ENCODE peak calls at places on chromosomes 5 and 9, in nine cellular contexts. A is cardiac fibroblast, V is A549, M is uterus, W is NB4, Q is GM23338, E is AG10803, O is HCT116, L is kidney. B is an unnamed sample.

GRCh38 chr5:56534102-56534501 is 281.2 kb upstream of the MAP3K1 start:
- DNase-seq in A (no peak), V (peak; percentile 43), M (peak; percentile 49), W (no peak), Q (no peak), E (no peak), O (peak; percentile 24), L (peak; percentile 83), B (no peak)

GRCh38 chr5:6732634-6733410 is 19.6 kb downstream of the TENT4A start:
- DNase-seq in A (peak; percentile 81), V (no peak), M (no peak), W (no peak), Q (no peak), E (peak; percentile 68), O (no peak), L (peak; percentile 69), B (peak; percentile 67)

GRCh38 chr5:181167814-181168488 is 20.6 kb downstream of the OR2V2 start:
- DNase-seq in A (no peak), V (peak; percentile 70), M (no peak), W (peak; percentile 66), Q (peak; percentile 94), E (no peak), O (no peak), L (no peak), B (no peak)

GRCh38 chr9:94983552-94983951 is 257.1 kb downstream of the AOPEP start:
- DNase-seq in A (no peak), V (no peak), M (no peak), W (no peak), Q (no peak), E (no peak), O (no peak), L (no peak), B (no peak)

GRCh38 chr5:145429170-145429569 is 406.0 kb downstream of the PRELID2 start:
- DNase-seq in A (no peak), V (no peak), M (no peak), W (no peak), Q (no peak), E (no peak), O (no peak), L (no peak), B (peak; percentile 2)

GRCh38 chr5:97600486-97600885 is 417.4 kb upstream of the RIOK2 start:
- DNase-seq in A (peak; percentile 11), V (no peak), M (no peak), W (no peak), Q (no peak), E (peak; percentile 40), O (no peak), L (no peak), B (no peak)

GRCh38 chr5:80837679-80838078 is 122.5 kb upstream of the RASGRF2 start:
- DNase-seq in A (no peak), V (no peak), M (no peak), W (no peak), Q (no peak), E (no peak), O (no peak), L (no peak), B (no peak)

GRCh38 chr5:171820561-171820960 is 34.9 kb downstream of the SMIM23 start:
- DNase-seq in A (no peak), V (no peak), M (no peak), W (no peak), Q (no peak), E (no peak), O (no peak), L (no peak), B (no peak)

GRCh38 chr5:59485629-59486439 is 407.7 kb downstream of the PDE4D start:
- DNase-seq in A (peak; percentile 22), V (peak; percentile 64), M (no peak), W (no peak), Q (no peak), E (no peak), O (no peak), L (no peak), B (no peak)

DNA sequence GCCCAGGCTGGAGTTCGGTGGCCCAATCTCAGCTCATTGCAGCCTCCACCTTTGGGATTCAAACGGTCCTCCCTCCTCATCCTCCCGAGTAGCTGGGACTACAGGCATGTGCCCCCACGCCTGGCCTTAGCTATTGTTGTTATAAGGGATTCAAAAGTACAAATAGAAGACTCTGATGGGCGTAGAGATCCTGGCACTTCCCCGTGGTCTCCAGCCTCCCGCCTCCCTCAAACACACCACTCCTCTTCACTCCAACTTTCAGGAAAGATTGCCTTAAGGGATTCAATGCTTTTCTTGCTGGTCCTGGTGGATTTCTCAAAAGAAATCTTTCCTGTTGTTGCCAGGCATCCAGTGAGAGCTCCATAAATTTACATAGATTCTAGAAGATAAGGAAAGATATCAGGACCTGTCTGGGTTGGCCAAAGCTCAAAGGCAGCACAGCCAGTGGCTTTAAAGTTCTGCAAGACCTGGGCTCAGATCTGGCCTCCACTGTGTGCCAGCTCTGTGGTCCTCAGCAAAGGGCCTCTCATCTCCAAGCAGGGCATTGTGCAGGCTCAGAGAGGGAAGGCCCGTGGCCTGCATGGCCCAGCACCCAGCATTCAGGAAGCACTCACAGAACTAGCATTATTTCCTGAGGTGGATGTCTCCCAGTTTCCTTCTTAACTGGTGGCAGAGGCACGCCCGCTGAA is 1.1 kb downstream of the AIF1L start:
- DNase-seq in A (no peak), V (no peak), M (no peak), W (no peak), Q (no peak), E (no peak), O (no peak), L (no peak), B (no peak)
- H3K4me3 ChIP-seq in A (no peak overlapping the region), V (no peak overlapping the region), M (peak overlapping the region; percentile 13), W (no peak overlapping the region), Q (peak overlapping the region; percentile 85), E (no peak overlapping the region), O (peak overlapping the region; percentile 71), L (peak overlapping the region; percentile 68), B (no peak overlapping the region)

DNA sequence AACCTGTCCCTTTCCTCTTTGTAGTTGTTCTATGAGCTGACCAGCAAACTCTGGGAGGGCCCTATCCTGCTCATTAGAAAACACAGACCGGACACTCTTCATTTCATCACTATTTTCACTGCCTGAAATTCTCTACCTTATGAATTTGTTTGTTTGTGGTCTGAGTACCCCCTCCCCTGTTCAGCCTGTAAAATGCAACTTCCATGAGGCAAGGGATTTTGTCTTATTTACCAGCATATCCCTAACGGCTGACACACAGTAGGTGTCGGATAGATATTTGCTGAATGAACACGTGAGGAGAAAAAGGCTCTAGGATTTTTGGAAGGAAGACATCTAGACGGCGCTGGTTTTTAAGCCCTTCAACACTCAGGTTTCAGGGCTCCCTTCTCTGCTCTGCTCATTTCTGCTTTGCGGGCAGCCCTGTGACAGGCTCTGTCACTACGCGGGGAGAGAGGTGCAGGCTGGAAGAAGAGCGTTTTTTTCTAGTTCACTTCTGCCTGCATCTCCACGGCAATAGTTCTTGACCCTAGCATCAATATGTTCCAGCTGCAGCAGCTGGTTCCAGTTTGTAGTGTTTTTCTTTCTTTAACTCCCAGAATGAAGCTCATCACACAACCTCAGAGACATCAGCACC is 41.0 kb downstream of the KCNMB1 start:
- DNase-seq in A (peak; percentile 10), V (no peak), M (no peak), W (no peak), Q (no peak), E (peak; percentile 3), O (no peak), L (no peak), B (no peak)
- TF ChIP-seq CTCF in A (no peak), V (no peak), M (peak; percentile 38), W (peak; percentile 11), Q (peak; percentile 30), E (peak; percentile 17), O (no peak), L (peak; percentile 21), B (no peak)

DNA sequence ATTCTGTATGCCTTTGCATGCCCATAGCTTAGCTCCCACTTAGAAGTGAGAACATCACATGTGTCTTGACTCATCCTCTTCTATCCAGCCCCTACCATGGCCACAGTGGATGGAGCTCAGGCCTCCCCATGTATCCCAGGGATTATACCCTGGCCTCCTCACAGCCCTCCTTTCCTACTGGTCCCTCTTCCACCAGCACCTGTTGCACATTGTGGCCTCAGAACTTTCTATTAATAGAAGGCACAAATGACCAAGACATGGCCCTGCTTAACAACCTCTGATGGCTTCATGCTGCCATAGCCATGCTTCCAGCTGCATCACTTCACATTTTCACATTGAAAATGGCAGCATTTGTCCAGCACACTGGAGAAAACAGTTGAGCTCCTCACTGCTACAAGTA is 315.4 kb downstream of the CDK5RAP2 start:
- DNase-seq in A (no peak), V (no peak), M (no peak), W (no peak), Q (no peak), E (no peak), O (no peak), L (no peak), B (no peak)
- H3K4me3 ChIP-seq in A (no peak overlapping the region), V (no peak overlapping the region), M (no peak overlapping the region), W (no peak overlapping the region), Q (no peak overlapping the region), E (no peak overlapping the region), O (no peak overlapping the region), L (no peak overlapping the region), B (no peak overlapping the region)

GRCh38 chr9:78295731-78296130 is 1.2 kb upstream of the PSAT1 start:
- DNase-seq in A (no peak), V (no peak), M (no peak), W (no peak), Q (no peak), E (no peak), O (no peak), L (no peak), B (no peak)

GRCh38 chr9:78297672-78297961 is 692 bp downstream of the PSAT1 start:
- DNase-seq in A (no peak), V (peak; percentile 31), M (no peak), W (no peak), Q (no peak), E (peak; percentile 17), O (no peak), L (no peak), B (peak; percentile 43)

GRCh38 chr9:78296208-78296892 is 575 bp upstream of the PSAT1 start:
- DNase-seq in A (peak; percentile 47), V (peak; percentile 49), M (no peak), W (no peak), Q (peak; percentile 82), E (peak; percentile 57), O (no peak), L (no peak), B (peak; percentile 68)

GRCh38 chr9:78298046-78298511 is 1.2 kb downstream of the PSAT1 start:
- DNase-seq in A (peak; percentile 12), V (no peak), M (no peak), W (peak; percentile 57), Q (peak; percentile 48), E (no peak), O (no peak), L (no peak), B (no peak)

DNA sequence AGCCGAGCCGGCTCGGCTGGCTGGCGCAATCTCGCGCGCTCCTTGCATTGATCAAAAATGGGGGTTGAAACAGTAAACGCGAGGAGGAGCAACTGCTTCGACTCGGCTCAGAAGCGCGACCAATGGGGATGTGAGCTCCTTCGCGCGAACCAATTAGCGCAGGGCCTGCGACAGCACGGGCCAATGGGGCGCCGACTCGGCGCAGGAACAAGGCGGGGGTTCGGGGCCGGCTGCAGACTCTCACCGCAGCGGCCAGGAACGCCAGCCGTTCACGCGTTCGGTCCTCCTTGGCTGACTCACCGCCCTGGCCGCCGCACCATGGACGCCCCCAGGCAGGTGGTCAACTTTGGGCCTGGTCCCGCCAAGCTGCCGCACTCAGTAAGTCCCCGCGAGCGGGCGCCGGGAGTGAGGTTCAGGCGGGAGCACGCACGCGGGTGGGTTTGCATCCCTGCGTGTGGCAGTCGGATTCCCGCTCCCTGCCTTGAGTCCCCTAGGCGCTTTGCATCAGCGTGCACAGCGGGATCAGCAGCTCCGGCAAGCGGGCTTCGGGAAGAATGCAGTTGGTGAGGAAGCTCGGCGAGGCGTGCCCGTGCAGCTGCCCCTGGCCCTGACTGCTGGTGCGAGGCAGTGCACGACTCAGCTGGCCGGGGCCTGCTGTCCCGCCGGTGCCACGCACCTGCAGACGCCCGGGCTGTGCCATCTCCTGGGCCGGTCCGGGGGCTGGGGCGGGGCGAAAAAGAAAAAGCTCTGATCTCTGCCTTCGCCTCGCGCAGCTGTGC is at the start of gene PSAT1:
- DNase-seq in A (peak; percentile 97), V (peak; percentile 97), M (peak; percentile 62), W (peak; percentile 97), Q (peak; percentile 98), E (peak; percentile 98), O (peak; percentile 93), L (peak; percentile 96), B (peak; percentile 98)
- TF ChIP-seq CTCF in A (no peak), V (no peak), M (peak; percentile 6), W (no peak), Q (no peak), E (no peak), O (no peak), L (no peak), B (no peak)